ENCODE peak calls at places on chromosomes 1 and 21, in five cellular contexts. P is suprapubic skin, Q is GM12892, B is upper lobe of left lung, N is GM23338. V is an unnamed sample.
A peak's percentile ranks its signal among the peaks of the same experiment; 100 is the strongest.

GRCh38 chr1:189237008-189237407 is 1240.7 kb downstream of the BRINP3 start:
- DNase-seq in P (no peak), B (no peak), Q (no peak), N (no peak), V (no peak)

GRCh38 chr1:93816970-93817738 is 61.9 kb downstream of the DNTTIP2 start:
- DNase-seq in N (no peak), B (no peak), P (no peak), Q (no peak), V (no peak)

GRCh38 chr1:46689326-46689725 is 17.7 kb downstream of the TEX38 start:
- DNase-seq in Q (no peak), N (no peak), P (no peak), B (no peak), V (no peak)

GRCh38 chr1:244066954-244067716 is 16.1 kb downstream of the ZBTB18 start:
- DNase-seq in P (no peak), N (peak; percentile 37), B (no peak), Q (no peak), V (no peak)

GRCh38 chr1:234478481-234479309 is at the start of gene TARBP1:
- DNase-seq in P (no peak), Q (peak; percentile 84), B (peak; percentile 66), N (peak; percentile 81), V (peak; percentile 70)

GRCh38 chr1:20211511-20211931 is 25.2 kb upstream of the PLA2G2C start:
- DNase-seq in B (no peak), N (no peak), P (no peak), Q (no peak), V (no peak)

GRCh38 chr1:101002551-101002950 is 23.0 kb downstream of the DPH5 start:
- DNase-seq in P (no peak), N (peak; percentile 11), B (no peak), Q (no peak), V (no peak)

GRCh38 chr1:44584167-44584566 is 90.1 kb downstream of the TMEM53 start:
- DNase-seq in P (no peak), B (no peak), N (no peak), Q (no peak), V (no peak)

GRCh38 chr1:19080715-19081114 is 124.2 kb upstream of the IFFO2 start:
- DNase-seq in N (no peak), B (no peak), P (no peak), Q (no peak), V (no peak)

GRCh38 chr1:201732351-201732750 is 96.6 kb upstream of the IPO9 start:
- DNase-seq in P (no peak), N (no peak), B (no peak), Q (no peak), V (no peak)

GRCh38 chr1:7252411-7253117 is 467.3 kb downstream of the CAMTA1 start:
- DNase-seq in P (no peak), N (no peak), Q (no peak), B (no peak), V (no peak)

GRCh38 chr21:21200103-21200938 is 202.1 kb downstream of the NCAM2 start:
- DNase-seq in P (peak; percentile 67), Q (no peak), N (no peak), B (peak; percentile 66), V (no peak)

GRCh38 chr21:29155118-29155932 is 24.9 kb downstream of the MAP3K7CL start:
- DNase-seq in Q (no peak), N (peak; percentile 39), P (peak; percentile 66), B (no peak), V (no peak)

GRCh38 chr1:55286851-55287602 is 71.9 kb upstream of the USP24 start:
- DNase-seq in P (no peak), N (no peak), B (no peak), Q (no peak), V (no peak)

GRCh38 chr21:34986561-34987533 is 62.3 kb downstream of the RUNX1 start:
- DNase-seq in N (peak; percentile 43), Q (no peak), B (no peak), P (no peak), V (no peak)

GRCh38 chr1:204041232-204041767 is 31.6 kb upstream of the SOX13 start:
- DNase-seq in B (no peak), N (no peak), Q (no peak), P (peak; percentile 82), V (no peak)

GRCh38 chr1:23854568-23854967 is 13.5 kb downstream of the FUCA1 start:
- DNase-seq in N (peak; percentile 10), Q (no peak), P (no peak), B (no peak), V (no peak)

GRCh38 chr1:229340496-229340895 is 2.4 kb downstream of the CCSAP start:
- DNase-seq in N (no peak), P (no peak), Q (no peak), B (no peak), V (no peak)

GRCh38 chr1:33039840-33040239 is 3.2 kb upstream of the AK2 start:
- DNase-seq in B (peak; percentile 59), Q (no peak), P (no peak), N (no peak), V (no peak)

GRCh38 chr1:47501069-47501468 is 63.2 kb downstream of the FOXD2 start:
- DNase-seq in N (no peak), Q (no peak), P (no peak), B (no peak), V (no peak)

GRCh38 chr1:210980082-210980481 is 153.9 kb downstream of the KCNH1 start:
- DNase-seq in N (no peak), Q (no peak), B (no peak), P (no peak), V (no peak)

GRCh38 chr1:229254910-229255541 is 15.9 kb upstream of the RAB4A start:
- DNase-seq in N (peak; percentile 65), B (no peak), Q (no peak), P (no peak), V (no peak)

GRCh38 chr1:74508449-74508848 is 4.0 kb downstream of the LRRC53 start:
- DNase-seq in P (no peak), N (peak; percentile 41), B (no peak), Q (no peak), V (no peak)

GRCh38 chr1:38576241-38576640 is 283.3 kb downstream of the RRAGC start:
- DNase-seq in Q (no peak), N (peak; percentile 35), B (no peak), P (no peak), V (no peak)

GRCh38 chr1:228004331-228004871 is 2.4 kb upstream of the WNT3A start:
- DNase-seq in P (peak; percentile 52), Q (no peak), B (peak; percentile 41), N (peak; percentile 79), V (peak; percentile 42)

GRCh38 chr1:94597701-94598100 is 56.1 kb upstream of the F3 start:
- DNase-seq in N (no peak), Q (no peak), P (no peak), B (no peak), V (no peak)

GRCh38 chr1:210250665-210250997 is 18.0 kb downstream of the SERTAD4 start:
- DNase-seq in N (peak; percentile 83), P (no peak), B (peak; percentile 28), Q (no peak), V (peak; percentile 65)

GRCh38 chr1:30982937-30983336 is 74.4 kb upstream of the SDC3 start:
- DNase-seq in B (no peak), P (no peak), N (no peak), Q (no peak), V (no peak)

GRCh38 chr1:170592591-170593111 is 60.7 kb downstream of the GORAB start:
- DNase-seq in Q (no peak), P (no peak), N (no peak), B (no peak), V (no peak)

GRCh38 chr1:26126321-26127084 is 14.9 kb downstream of the PDIK1L start:
- DNase-seq in B (peak; percentile 69), P (no peak), N (no peak), Q (no peak), V (peak; percentile 56)

GRCh38 chr1:194512361-194512760 is 1325.9 kb upstream of the B3GALT2 start:
- DNase-seq in N (no peak), P (no peak), B (no peak), Q (no peak), V (no peak)

GRCh38 chr1:44002165-44002564 is 10.8 kb downstream of the CCDC24 start:
- DNase-seq in B (no peak), N (no peak), Q (no peak), P (no peak), V (no peak)

GRCh38 chr1:159913451-159914192 is 11.7 kb downstream of the TAGLN2 start:
- DNase-seq in Q (no peak), P (no peak), N (peak; percentile 69), B (peak; percentile 49), V (peak; percentile 76)
- TF ChIP-seq POLR2AphosphoS5 in Q (no peak), P (no peak), N (no peak), B (no peak), V (peak; percentile 44)

DNA sequence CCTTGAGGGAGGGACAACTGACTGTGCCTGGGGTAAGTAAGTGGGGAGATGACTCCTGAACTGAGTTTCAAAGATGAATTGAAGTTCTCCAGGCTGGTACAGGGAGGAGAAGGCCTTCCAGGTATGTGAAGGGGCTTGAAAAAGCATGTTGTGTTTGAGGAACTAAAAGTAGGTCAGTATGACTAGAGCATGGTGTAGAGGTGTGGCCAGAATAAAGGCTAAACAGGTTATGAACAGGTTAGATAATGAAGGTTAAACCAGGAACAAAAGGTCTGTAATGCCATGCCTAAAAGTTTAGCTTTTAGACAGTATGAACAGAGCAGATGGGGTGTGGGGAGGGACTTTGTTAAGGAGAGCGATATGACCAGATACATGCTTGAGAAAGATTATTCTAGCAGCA is 7.3 kb upstream of the CLSPN start:
- DNase-seq in N (no peak), P (no peak), B (no peak), Q (no peak), V (no peak)
- TF ChIP-seq POLR2AphosphoS5 in N (no peak), P (no peak), B (no peak), Q (no peak), V (no peak)

DNA sequence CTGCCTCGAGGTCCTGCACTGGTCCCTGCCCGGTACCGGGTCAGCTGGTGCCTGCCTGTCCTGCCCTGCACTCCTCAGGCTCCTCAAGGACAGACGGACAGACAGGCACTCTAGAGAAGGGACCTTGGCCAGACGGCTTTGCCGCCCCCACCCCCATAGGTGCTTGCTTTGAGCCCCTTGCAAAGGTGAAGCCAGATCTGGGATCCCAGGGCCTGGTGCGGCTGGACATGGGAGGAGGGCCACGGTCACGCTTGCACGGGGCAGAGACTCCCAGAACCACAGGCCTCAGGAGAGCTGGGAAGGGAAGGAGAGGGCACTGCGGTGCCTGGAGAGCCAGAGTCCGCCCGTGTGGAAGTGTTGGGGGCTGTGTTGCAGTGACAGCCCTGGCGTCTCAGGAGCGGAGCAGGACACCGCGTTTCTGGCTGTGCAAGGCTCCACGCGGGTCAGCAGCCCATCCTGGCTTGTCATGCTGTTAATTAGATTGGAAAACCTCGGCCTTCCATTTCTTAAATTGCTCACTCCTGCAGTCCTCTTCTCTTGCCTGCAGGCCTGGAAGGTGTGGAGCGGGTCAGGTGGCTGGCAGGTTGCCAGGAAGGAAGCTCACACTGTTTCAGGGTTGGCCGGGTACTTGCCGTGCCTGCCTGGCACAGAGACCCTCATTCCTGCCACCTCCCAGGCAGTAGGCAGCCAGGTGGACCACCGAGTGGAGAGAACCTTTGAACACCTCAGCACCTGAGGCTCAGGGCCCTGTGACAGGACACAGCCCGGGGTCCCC is 16.3 kb downstream of the COL18A1 start:
- DNase-seq in Q (no peak), P (no peak), B (peak; percentile 57), N (no peak), V (peak; percentile 86)
- TF ChIP-seq POLR2AphosphoS5 in Q (no peak), P (no peak), B (no peak), N (no peak), V (no peak)

DNA sequence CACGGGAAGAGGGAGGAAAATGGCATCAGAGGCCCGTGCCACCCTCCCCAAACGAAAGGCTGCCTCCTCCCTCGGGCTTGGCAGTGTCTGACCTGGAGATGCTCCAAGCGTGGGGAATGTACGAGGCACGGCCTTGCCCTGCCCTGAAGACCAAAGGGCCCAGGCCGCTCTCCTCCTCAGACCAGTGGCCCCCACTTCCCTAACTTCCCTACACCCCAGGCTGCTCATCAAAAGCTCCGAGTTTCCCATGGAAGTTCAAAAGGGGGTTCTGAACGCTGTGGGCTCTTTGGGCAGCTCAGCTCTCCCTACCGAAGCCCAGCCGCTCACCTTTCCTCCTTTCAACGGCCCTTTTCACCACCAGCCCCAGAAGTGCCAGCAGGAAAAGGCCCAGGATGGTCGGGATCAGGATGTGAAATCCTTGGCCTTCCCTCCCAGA is 11.8 kb downstream of the FCMR start:
- DNase-seq in Q (no peak), B (no peak), N (peak; percentile 53), P (no peak), V (no peak)
- TF ChIP-seq POLR2AphosphoS5 in Q (no peak), B (no peak), N (no peak), P (no peak), V (no peak)

V was measured in stomach.